ENCODE peak calls at places on chromosomes 4 and X, in five cellular contexts. S, F, I, N and U are unnamed samples.
A peak's percentile ranks its signal among the peaks of the same experiment; 100 is the strongest.

GRCh38 chr4:81546777-81547176 is 75.1 kb upstream of the RASGEF1B start:
- DNase-seq in I (no peak), F (no peak), N (no peak), S (no peak), U (no peak)

GRCh38 chrX:17553961-17554482 is 179.0 kb downstream of the NHS start:
- DNase-seq in F (no peak), N (no peak), S (no peak), I (no peak), U (peak; percentile 48)

GRCh38 chrX:16160729-16161128 is 6.6 kb upstream of the MAGEB17 start:
- DNase-seq in S (peak; percentile 89), N (no peak), F (peak; percentile 56), I (peak; percentile 75), U (peak; percentile 75)

GRCh38 chr4:98566491-98567008 is 91.9 kb downstream of the TSPAN5 start:
- DNase-seq in I (peak; percentile 49), S (peak; percentile 50), F (no peak), N (peak; percentile 94), U (peak; percentile 27)

GRCh38 chrX:9644335-9644734 is 121.3 kb downstream of the GPR143 start:
- DNase-seq in S (peak; percentile 5), I (no peak), F (no peak), N (no peak), U (no peak)

GRCh38 chr4:42172921-42173320 is 20.5 kb upstream of the BEND4 start:
- DNase-seq in N (no peak), S (no peak), F (no peak), I (no peak), U (peak; percentile 15)

GRCh38 chrX:145919400-145919799 is 101.8 kb downstream of the SLITRK2 start:
- DNase-seq in N (no peak), S (no peak), I (no peak), F (no peak), U (no peak)

GRCh38 chr4:38993683-38994082 is 38.5 kb downstream of the TMEM156 start:
- DNase-seq in N (no peak), I (peak; percentile 16), F (no peak), S (no peak), U (no peak)

GRCh38 chr4:868421-868820 is 42.5 kb upstream of the CPLX1 start:
- DNase-seq in S (no peak), I (no peak), N (no peak), F (no peak), U (no peak)

GRCh38 chr4:169272265-169272886 is 1.6 kb upstream of the SH3RF1 start:
- DNase-seq in F (no peak), S (peak; percentile 91), I (peak; percentile 63), N (no peak), U (peak; percentile 84)

GRCh38 chr4:29908276-29908675 is 811.9 kb upstream of the PCDH7 start:
- DNase-seq in N (no peak), I (no peak), S (no peak), F (no peak), U (no peak)

GRCh38 chr4:21467551-21467950 is 481.0 kb downstream of the KCNIP4 start:
- DNase-seq in F (no peak), S (no peak), N (no peak), I (no peak), U (no peak)

GRCh38 chr4:114791976-114792375 is 193.4 kb downstream of the UGT8 start:
- DNase-seq in N (no peak), I (no peak), S (no peak), F (no peak), U (no peak)

GRCh38 chr4:73917081-73917501 is 47.9 kb downstream of the CXCL1 start:
- DNase-seq in I (peak; percentile 97), N (no peak), F (peak; percentile 95), S (peak; percentile 96), U (peak; percentile 97)

GRCh38 chrX:56802921-56803848 is 74.1 kb downstream of the NBDY start:
- DNase-seq in I (peak; percentile 83), S (peak; percentile 45), N (peak; percentile 89), F (peak; percentile 73), U (peak; percentile 93)

DNA sequence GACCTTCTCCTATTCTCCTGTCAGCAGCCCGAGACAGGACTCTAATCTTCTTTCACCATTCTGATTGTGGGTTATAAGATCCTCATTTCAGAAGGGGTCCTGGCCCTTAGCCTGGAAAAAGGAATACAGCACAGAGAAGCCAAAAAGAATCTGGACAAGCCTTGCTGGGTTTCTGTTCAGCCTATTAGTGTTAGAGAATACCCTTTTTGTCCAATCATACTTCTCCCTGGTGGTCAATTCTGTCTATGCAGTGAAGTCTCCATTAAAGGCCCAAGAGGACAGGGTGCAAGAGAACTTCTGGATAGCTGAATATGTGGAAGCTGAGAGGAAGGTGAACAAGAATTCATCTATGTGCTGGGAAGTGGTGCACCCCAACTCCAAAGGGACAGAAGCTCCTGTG is 105.7 kb upstream of the AGA start:
- DNase-seq in S (no peak), F (no peak), I (no peak), N (no peak), U (no peak)
- TF ChIP-seq CTCF in S (no peak), F (peak; percentile 19), I (no peak), N (peak; percentile 59), U (peak; percentile 8)

GRCh38 chr4:57100979-57101629 is 9.1 kb downstream of the IGFBP7 start:
- DNase-seq in F (no peak), S (peak; percentile 45), I (peak; percentile 51), N (no peak), U (peak; percentile 51)

GRCh38 chr4:57104706-57105560 is 5.3 kb downstream of the IGFBP7 start:
- DNase-seq in I (no peak), S (no peak), F (no peak), N (no peak), U (peak; percentile 48)

GRCh38 chr4:57099363-57099762 is 10.8 kb downstream of the IGFBP7 start:
- DNase-seq in N (no peak), S (no peak), I (no peak), F (no peak), U (no peak)

GRCh38 chr4:57103051-57103450 is 7.1 kb downstream of the IGFBP7 start:
- DNase-seq in N (no peak), F (no peak), I (peak; percentile 32), S (peak; percentile 60), U (peak; percentile 63)

GRCh38 chr4:57102050-57102564 is 8.1 kb downstream of the IGFBP7 start:
- DNase-seq in I (peak; percentile 95), N (no peak), F (peak; percentile 35), S (peak; percentile 82), U (peak; percentile 86)
- H3K4me3 ChIP-seq in I (no peak overlapping the region), N (no peak overlapping the region), F (no peak overlapping the region), S (no peak overlapping the region), U (no peak overlapping the region)

DNA sequence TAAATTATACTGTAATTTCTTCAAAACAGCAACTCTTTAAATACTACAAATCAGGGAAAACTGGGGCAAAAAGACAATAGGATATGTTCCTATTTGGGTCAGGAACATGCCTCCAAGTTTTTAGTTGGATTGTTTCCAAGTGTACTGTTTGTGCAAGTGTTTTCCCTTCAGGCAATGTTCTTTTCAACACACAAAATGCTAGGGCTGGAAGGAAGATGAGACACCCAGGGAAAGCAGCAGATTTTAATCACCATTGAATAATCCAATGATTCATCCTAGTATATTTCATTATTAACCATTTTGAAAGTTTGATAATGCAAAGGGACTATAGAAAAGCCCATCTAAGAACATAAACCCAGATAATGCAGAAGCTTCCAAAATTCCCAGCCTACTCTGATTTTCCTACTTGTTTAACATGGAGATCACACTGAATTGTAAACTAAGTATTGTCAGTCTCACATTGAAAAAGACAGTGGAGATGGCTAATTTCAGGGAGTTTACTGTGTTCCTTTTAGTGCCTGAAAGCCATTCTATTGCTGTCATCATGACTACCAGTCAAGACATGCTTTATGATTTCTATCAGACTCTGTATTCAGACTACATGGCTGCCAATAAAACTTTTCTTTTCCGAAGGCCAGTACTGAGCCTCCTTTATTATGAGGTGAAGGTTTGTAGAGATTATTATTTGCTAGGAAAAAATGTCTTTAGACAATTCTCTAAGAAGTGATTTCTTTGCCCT is 38.6 kb downstream of the COL4A6 start:
- DNase-seq in N (no peak), I (peak; percentile 75), S (peak; percentile 4), F (no peak), U (peak; percentile 58)
- TF ChIP-seq CTCF in N (no peak), I (no peak), S (no peak), F (no peak), U (no peak)

DNA sequence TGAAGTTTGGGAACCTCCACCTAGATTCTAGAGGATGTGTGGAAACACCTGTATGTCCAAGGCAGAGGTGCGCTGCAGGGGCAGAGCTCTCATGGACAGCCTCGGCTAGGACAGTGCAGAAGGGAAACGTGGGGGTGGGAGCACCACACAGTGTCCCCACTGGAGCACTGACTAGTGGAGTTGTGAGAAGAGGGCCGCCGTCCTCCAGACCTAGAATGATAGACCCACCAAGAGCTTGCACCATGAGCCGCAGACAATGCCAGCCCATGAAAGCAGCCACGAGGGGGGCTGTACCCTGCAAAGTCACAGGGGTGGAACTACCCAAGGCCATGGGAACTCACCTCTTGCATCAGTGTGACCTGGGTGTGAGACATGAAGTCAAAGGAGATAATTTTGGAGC is 274.5 kb upstream of the FMR1 start:
- DNase-seq in F (no peak), S (no peak), I (no peak), N (no peak), U (no peak)
- H3K4me3 ChIP-seq in F (no peak overlapping the region), S (no peak overlapping the region), I (no peak overlapping the region), N (no peak overlapping the region), U (no peak overlapping the region)

GRCh38 chrX:41014776-41015175 is 70.5 kb upstream of the USP9X start:
- DNase-seq in I (peak; percentile 76), N (no peak), F (no peak), S (peak; percentile 16), U (peak; percentile 41)

GRCh38 chrX:41023098-41023497 is 62.1 kb upstream of the USP9X start:
- DNase-seq in F (no peak), I (no peak), S (no peak), N (no peak), U (no peak)

GRCh38 chrX:41024755-41025154 is 60.5 kb upstream of the USP9X start:
- DNase-seq in F (no peak), N (no peak), S (no peak), I (no peak), U (no peak)

GRCh38 chrX:41022579-41022978 is 62.7 kb upstream of the USP9X start:
- DNase-seq in F (no peak), S (peak; percentile 36), N (no peak), I (peak; percentile 69), U (peak; percentile 31)

DNA sequence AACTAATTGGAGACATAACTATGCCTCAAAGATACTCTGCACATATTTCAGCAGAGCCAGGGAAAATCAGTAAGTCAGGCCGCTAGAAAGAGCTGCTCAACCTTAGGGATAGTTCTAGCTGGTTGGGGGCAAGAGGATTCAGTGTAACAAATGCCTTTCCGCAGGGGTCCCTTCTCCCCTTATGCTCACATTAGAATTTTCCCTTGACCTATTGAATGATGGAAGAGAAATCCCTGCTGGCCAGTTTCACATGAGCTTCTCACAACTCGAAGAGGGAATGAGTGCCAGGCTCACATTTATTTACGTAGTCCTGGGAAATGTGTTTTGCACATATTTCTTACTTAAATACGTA is 66.2 kb upstream of the USP9X start:
- DNase-seq in I (no peak), F (no peak), S (no peak), N (no peak), U (no peak)
- TF ChIP-seq CTCF in I (no peak), F (no peak), S (no peak), N (no peak), U (no peak)

GRCh38 chr4:152537881-152538280 is 2.0 kb upstream of the FBXW7 start:
- DNase-seq in I (no peak), F (no peak), N (no peak), S (no peak), U (no peak)
- H3K4me3 ChIP-seq in I (peak overlapping the region; percentile 7), F (no peak overlapping the region), N (peak overlapping the region; percentile 95), S (no peak overlapping the region), U (no peak overlapping the region)